ENCODE peak calls at places on chromosomes 12 and 14, in five cellular contexts. H is lower leg skin, V is heart left ventricle, Q is H54, F is NCI-H345. J is an unnamed sample.

GRCh38 chr12:113818833-113819232 is 147.3 kb downstream of the RBM19 start:
- DNase-seq in F (no peak), H (no peak), V (no peak), Q (peak; percentile 33), J (no peak)

GRCh38 chr12:119705182-119705581 is 37.2 kb downstream of the PRKAB1 start:
- DNase-seq in H (no peak), V (no peak), Q (no peak), F (no peak), J (no peak)

GRCh38 chr12:114982760-114983159 is 298.8 kb upstream of the TBX3 start:
- DNase-seq in H (no peak), Q (no peak), V (no peak), F (no peak), J (no peak)

GRCh38 chr12:98998697-98999299 is 353.7 kb downstream of the APAF1 start:
- DNase-seq in V (no peak), Q (peak; percentile 13), H (no peak), F (peak; percentile 56), J (no peak)

GRCh38 chr12:23055004-23055403 is 430.0 kb downstream of the ETNK1 start:
- DNase-seq in Q (no peak), H (no peak), F (peak; percentile 25), V (no peak), J (no peak)

GRCh38 chr12:71551529-71551928 is 111.9 kb downstream of the LGR5 start:
- DNase-seq in Q (no peak), V (no peak), H (no peak), F (no peak), J (no peak)

GRCh38 chr12:127165567-127166392 is 1101.2 kb upstream of the TMEM132C start:
- DNase-seq in H (peak; percentile 92), V (peak; percentile 87), Q (peak; percentile 81), F (peak; percentile 11), J (peak; percentile 76)

GRCh38 chr14:93939304-93940229 is 12.4 kb downstream of the FAM181A start:
- DNase-seq in Q (peak; percentile 84), V (peak; percentile 79), F (peak; percentile 75), H (peak; percentile 95), J (no peak)

GRCh38 chr12:50003595-50003994 is 21.7 kb downstream of the RACGAP1 start:
- DNase-seq in F (no peak), V (no peak), Q (no peak), H (no peak), J (no peak)

GRCh38 chr12:80504389-80505153 is 60.5 kb downstream of the PTPRQ start:
- DNase-seq in V (no peak), F (no peak), H (no peak), Q (no peak), J (no peak)

GRCh38 chr12:68532204-68532886 is 78.4 kb upstream of the RAP1B start:
- DNase-seq in Q (no peak), V (no peak), H (no peak), F (no peak), J (no peak)

GRCh38 chr12:100474617-100475016 is 951 bp downstream of the NR1H4 start:
- DNase-seq in V (no peak), Q (no peak), F (no peak), H (no peak), J (no peak)

GRCh38 chr14:56210570-56210969 is 92.4 kb downstream of the PELI2 start:
- DNase-seq in H (no peak), V (no peak), Q (no peak), F (no peak), J (no peak)

GRCh38 chr12:68794653-68795253 is 13.2 kb upstream of the MDM2 start:
- DNase-seq in Q (no peak), V (no peak), F (no peak), H (peak; percentile 13), J (peak; percentile 95)

GRCh38 chr14:29926701-29927595 is 699 bp downstream of the PRKD1 start:
- DNase-seq in F (peak; percentile 57), Q (no peak), V (peak; percentile 45), H (no peak), J (peak; percentile 28)

J was measured in T1000.